ENCODE peak calls at places on chromosomes 7 and 10, in six cellular contexts. One of them, this sample, is unnamed.

GRCh38 chr10:105577865-105578607 is 936.9 kb downstream of the SORCS3 start:
- DNase-seq in Panc1: no peak
- DNase-seq in A172: no peak
- DNase-seq in HFFc6: no peak
- DNase-seq in WERI-Rb-1: no peak
- DNase-seq in occipital lobe: no peak
- DNase-seq in this sample: no peak

GRCh38 chr10:61974611-61975010 is 73.1 kb downstream of the ARID5B start:
- DNase-seq in Panc1: no peak
- DNase-seq in A172: peak
- DNase-seq in HFFc6: peak
- DNase-seq in WERI-Rb-1: no peak
- DNase-seq in occipital lobe: peak
- DNase-seq in this sample: no peak

GRCh38 chr7:142389544-142389943 is 131.7 kb upstream of the PRSS58 start:
- DNase-seq in Panc1: no peak
- DNase-seq in A172: no peak
- DNase-seq in HFFc6: no peak
- DNase-seq in WERI-Rb-1: no peak
- DNase-seq in occipital lobe: no peak
- DNase-seq in this sample: no peak

GRCh38 chr7:43723002-43723331 is 6.4 kb downstream of the COA1 start:
- DNase-seq in Panc1: no peak
- DNase-seq in A172: no peak
- DNase-seq in HFFc6: no peak
- DNase-seq in WERI-Rb-1: no peak
- DNase-seq in occipital lobe: no peak
- DNase-seq in this sample: no peak

GRCh38 chr10:14554091-14554842 is 220.4 kb downstream of the FAM107B start:
- DNase-seq in Panc1: no peak
- DNase-seq in A172: no peak
- DNase-seq in HFFc6: no peak
- DNase-seq in WERI-Rb-1: no peak
- DNase-seq in occipital lobe: no peak
- DNase-seq in this sample: no peak

GRCh38 chr10:85542936-85543730 is 823.5 kb downstream of the GRID1 start:
- DNase-seq in Panc1: no peak
- DNase-seq in A172: no peak
- DNase-seq in HFFc6: no peak
- DNase-seq in WERI-Rb-1: no peak
- DNase-seq in occipital lobe: no peak
- DNase-seq in this sample: no peak

GRCh38 chr7:44103566-44103940 is 592 bp upstream of the AEBP1 start:
- DNase-seq in Panc1: no peak
- DNase-seq in A172: no peak
- DNase-seq in HFFc6: no peak
- DNase-seq in WERI-Rb-1: no peak
- DNase-seq in occipital lobe: no peak
- DNase-seq in this sample: no peak

GRCh38 chr10:23512355-23513058 is 73.6 kb downstream of the OTUD1 start:
- DNase-seq in Panc1: no peak
- DNase-seq in A172: peak
- DNase-seq in HFFc6: peak
- DNase-seq in WERI-Rb-1: no peak
- DNase-seq in occipital lobe: no peak
- DNase-seq in this sample: no peak

GRCh38 chr10:125783408-125783807 is 7.8 kb upstream of the MMP21 start:
- DNase-seq in Panc1: no peak
- DNase-seq in A172: no peak
- DNase-seq in HFFc6: no peak
- DNase-seq in WERI-Rb-1: no peak
- DNase-seq in occipital lobe: no peak
- DNase-seq in this sample: no peak

GRCh38 chr7:137343483-137343841 is at the start of gene PTN:
- DNase-seq in Panc1: no peak
- DNase-seq in A172: peak
- DNase-seq in HFFc6: no peak
- DNase-seq in WERI-Rb-1: peak
- DNase-seq in occipital lobe: peak
- DNase-seq in this sample: no peak

GRCh38 chr7:82164813-82165212 is 278.8 kb downstream of the CACNA2D1 start:
- DNase-seq in Panc1: no peak
- DNase-seq in A172: peak
- DNase-seq in HFFc6: peak
- DNase-seq in WERI-Rb-1: no peak
- DNase-seq in occipital lobe: no peak
- DNase-seq in this sample: no peak

GRCh38 chr10:23344251-23344841 is at the start of gene C10orf67:
- DNase-seq in Panc1: no peak
- DNase-seq in A172: no peak
- DNase-seq in HFFc6: no peak
- DNase-seq in WERI-Rb-1: peak
- DNase-seq in occipital lobe: peak
- DNase-seq in this sample: peak

GRCh38 chr10:29469481-29470354 is 165.1 kb downstream of the SVIL start:
- DNase-seq in Panc1: no peak
- DNase-seq in A172: no peak
- DNase-seq in HFFc6: no peak
- DNase-seq in WERI-Rb-1: no peak
- DNase-seq in occipital lobe: no peak
- DNase-seq in this sample: no peak

GRCh38 chr7:36723951-36724664 is at the start of gene AOAH:
- DNase-seq in Panc1: no peak
- DNase-seq in A172: no peak
- DNase-seq in HFFc6: no peak
- DNase-seq in WERI-Rb-1: no peak
- DNase-seq in occipital lobe: no peak
- DNase-seq in this sample: peak

GRCh38 chr10:81414038-81414437 is 461.0 kb upstream of the NRG3 start:
- DNase-seq in Panc1: no peak
- DNase-seq in A172: peak
- DNase-seq in HFFc6: no peak
- DNase-seq in WERI-Rb-1: peak
- DNase-seq in occipital lobe: no peak
- DNase-seq in this sample: no peak

GRCh38 chr7:26081627-26082026 is 70.4 kb upstream of the NFE2L3 start:
- DNase-seq in Panc1: no peak
- DNase-seq in A172: no peak
- DNase-seq in HFFc6: no peak
- DNase-seq in WERI-Rb-1: no peak
- DNase-seq in occipital lobe: no peak
- DNase-seq in this sample: no peak

This sample was measured in T-helper 9 cell.